ENCODE peak calls at places on chromosomes 13 and 19, in six cellular contexts. T is BJ, I is tibial artery, E is tibial nerve, L is GM12878, Q is GM06990. U is an unnamed sample.

GRCh38 chr19:50722248-50723013 is 733 bp upstream of the CLEC11A start:
- DNase-seq in T (no peak), I (no peak), E (no peak), L (no peak), Q (no peak), U (no peak)

GRCh38 chr13:87130401-87130800 is 540.8 kb upstream of the SLITRK5 start:
- DNase-seq in T (no peak), I (no peak), E (no peak), L (no peak), Q (no peak), U (no peak)

GRCh38 chr13:51957377-51958216 is 53.7 kb downstream of the ATP7B start:
- DNase-seq in T (no peak), I (no peak), E (no peak), L (peak), Q (no peak), U (no peak)

GRCh38 chr13:109783815-109784589 is 2.4 kb downstream of the IRS2 start:
- DNase-seq in T (no peak), I (no peak), E (no peak), L (no peak), Q (no peak), U (no peak)

GRCh38 chr13:99665716-99666115 is 164.4 kb downstream of the TM9SF2 start:
- DNase-seq in T (no peak), I (no peak), E (no peak), L (no peak), Q (no peak), U (no peak)

GRCh38 chr13:47426126-47426849 is 529.4 kb upstream of the HTR2A start:
- DNase-seq in T (no peak), I (peak), E (no peak), L (no peak), Q (no peak), U (no peak)

GRCh38 chr13:21079761-21080730 is 18.7 kb upstream of the LATS2 start:
- DNase-seq in T (peak), I (peak), E (peak), L (no peak), Q (no peak), U (no peak)

GRCh38 chr13:26011996-26012688 is 39.7 kb downstream of the SHISA2 start:
- DNase-seq in T (no peak), I (no peak), E (no peak), L (no peak), Q (no peak), U (no peak)

GRCh38 chr19:49952906-49953305 is 8.1 kb downstream of the SIGLEC11 start:
- DNase-seq in T (no peak), I (peak), E (no peak), L (no peak), Q (no peak), U (no peak)

GRCh38 chr13:55418095-55418494 is 1722.6 kb upstream of the PRR20A start:
- DNase-seq in T (no peak), I (no peak), E (no peak), L (no peak), Q (no peak), U (no peak)

GRCh38 chr13:24888291-24888931 is 124.4 kb downstream of the RNF17 start:
- DNase-seq in T (no peak), I (no peak), E (no peak), L (peak), Q (no peak), U (no peak)

GRCh38 chr13:36839281-36839680 is 20.3 kb downstream of the RFXAP start:
- DNase-seq in T (no peak), I (no peak), E (no peak), L (no peak), Q (no peak), U (no peak)

GRCh38 chr13:95020298-95020987 is 280.8 kb downstream of the ABCC4 start:
- DNase-seq in T (no peak), I (no peak), E (no peak), L (no peak), Q (no peak), U (no peak)

GRCh38 chr19:6047741-6048231 is 62.5 kb downstream of the RFX2 start:
- DNase-seq in T (no peak), I (peak), E (no peak), L (no peak), Q (no peak), U (no peak)

GRCh38 chr19:56301886-56302620 is 12.6 kb downstream of the ZSCAN5A start:
- DNase-seq in T (no peak), I (no peak), E (no peak), L (no peak), Q (no peak), U (no peak)

DNA sequence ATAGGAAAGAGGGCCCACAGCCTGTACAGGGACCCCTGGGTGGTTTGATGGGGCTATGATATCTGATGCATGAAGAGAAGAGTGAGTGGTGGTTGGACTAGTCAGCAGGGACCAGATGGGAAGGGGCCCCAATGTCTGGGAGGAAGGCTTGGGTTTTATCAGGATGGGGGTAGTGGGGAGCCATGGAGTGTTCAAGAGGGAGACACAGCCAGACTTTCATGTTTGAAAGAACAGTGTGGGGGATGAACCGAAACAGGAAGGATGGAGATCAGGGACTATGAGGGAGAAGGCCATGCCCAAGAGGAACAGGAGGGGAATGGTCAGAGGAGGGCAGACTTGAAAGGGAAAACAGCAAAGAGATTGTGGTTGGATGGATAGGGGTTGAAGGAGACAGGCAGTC is 63.1 kb downstream of the UNC13A start:
- DNase-seq in T (no peak), I (no peak), E (no peak), L (no peak), Q (no peak), U (no peak)
- H3K4me3 ChIP-seq in T (no peak), I (no peak), E (no peak), L (no peak), Q (no peak), U (no peak)

GRCh38 chr19:2479556-2480194 is 3.7 kb downstream of the GADD45B start:
- DNase-seq in T (no peak), I (no peak), E (no peak), L (no peak), Q (no peak), U (no peak)
- TF ChIP-seq CTCF in T (no peak), I (no peak), E (no peak), L (peak), Q (peak), U (no peak)

GRCh38 chr13:98481511-98481951 is 95.4 kb downstream of the STK24 start:
- DNase-seq in T (no peak), I (no peak), E (no peak), L (no peak), Q (no peak), U (no peak)

GRCh38 chr13:98482476-98483444 is 94.1 kb downstream of the STK24 start:
- DNase-seq in T (no peak), I (peak), E (peak), L (no peak), Q (peak), U (no peak)

GRCh38 chr13:98484289-98485219 is 92.4 kb downstream of the STK24 start:
- DNase-seq in T (peak), I (peak), E (peak), L (no peak), Q (peak), U (no peak)

GRCh38 chr13:98485561-98485960 is 91.3 kb downstream of the STK24 start:
- DNase-seq in T (no peak), I (no peak), E (no peak), L (no peak), Q (no peak), U (no peak)

DNA sequence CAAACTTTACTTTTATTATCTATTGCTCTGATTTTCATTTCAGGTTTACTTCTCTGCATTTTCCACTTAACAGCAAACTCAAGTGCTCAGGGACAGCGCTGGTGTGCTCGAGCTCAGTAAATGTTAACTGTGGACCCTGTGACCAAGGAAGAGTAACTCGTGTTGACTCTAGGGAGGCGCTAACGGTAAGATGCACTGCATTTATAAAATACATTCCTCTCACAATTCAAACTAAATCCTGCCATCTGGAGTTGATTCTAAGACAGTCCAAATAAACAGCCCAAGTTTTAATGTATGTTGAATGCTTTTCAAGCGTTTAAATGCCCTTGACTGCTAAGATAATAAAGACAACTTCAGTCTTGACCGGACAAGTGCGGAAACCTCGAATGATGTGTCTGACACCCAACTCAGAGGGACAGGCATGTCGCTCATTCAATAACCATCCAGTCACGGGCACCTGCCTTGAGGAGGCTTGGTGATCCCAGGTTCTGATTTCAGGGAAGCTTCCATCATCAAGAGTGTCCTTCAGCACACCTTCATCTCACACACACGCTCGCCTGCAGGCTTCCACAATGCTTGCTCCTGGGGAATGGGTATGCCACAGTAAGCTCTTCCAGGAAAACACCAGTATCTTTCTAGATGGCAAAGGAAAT is 93.1 kb downstream of the STK24 start:
- DNase-seq in T (no peak), I (no peak), E (no peak), L (no peak), Q (no peak), U (no peak)
- H3K4me3 ChIP-seq in T (no peak), I (peak), E (no peak), L (no peak), Q (no peak), U (no peak)

GRCh38 chr13:73107970-73108369 is 49.2 kb downstream of the KLF5 start:
- DNase-seq in T (no peak), I (no peak), E (no peak), L (no peak), Q (no peak), U (no peak)
- TF ChIP-seq CTCF in T (no peak), I (no peak), E (no peak), L (no peak), Q (no peak), U (no peak)

GRCh38 chr13:42487221-42487620 is 86.7 kb upstream of the TNFSF11 start:
- DNase-seq in T (no peak), I (no peak), E (no peak), L (no peak), Q (no peak), U (no peak)
- H3K4me3 ChIP-seq in T (no peak), I (no peak), E (no peak), L (no peak), Q (no peak), U (no peak)

GRCh38 chr19:55277494-55277893 is 2.4 kb downstream of the HSPBP1 start:
- DNase-seq in T (no peak), I (no peak), E (no peak), L (no peak), Q (no peak), U (no peak)

GRCh38 chr19:55278391-55279135 is 1.3 kb downstream of the HSPBP1 start:
- DNase-seq in T (no peak), I (no peak), E (no peak), L (no peak), Q (no peak), U (no peak)

GRCh38 chr19:55279376-55279772 is 536 bp downstream of the HSPBP1 start:
- DNase-seq in T (no peak), I (no peak), E (no peak), L (no peak), Q (no peak), U (no peak)

GRCh38 chr19:55276720-55277430 is 3.0 kb downstream of the HSPBP1 start:
- DNase-seq in T (no peak), I (no peak), E (no peak), L (no peak), Q (peak), U (no peak)

GRCh38 chr19:55279773-55280643 is at the start of gene HSPBP1:
- DNase-seq in T (peak), I (peak), E (peak), L (peak), Q (peak), U (peak)
- TF ChIP-seq CTCF in T (no peak), I (no peak), E (no peak), L (no peak), Q (no peak), U (no peak)

GRCh38 chr13:78040431-78040830 is 121.8 kb upstream of the EDNRB start:
- DNase-seq in T (no peak), I (no peak), E (no peak), L (no peak), Q (no peak), U (no peak)

GRCh38 chr13:78045916-78046315 is 127.3 kb upstream of the EDNRB start:
- DNase-seq in T (no peak), I (no peak), E (no peak), L (no peak), Q (no peak), U (no peak)

GRCh38 chr13:78047151-78047550 is 128.5 kb upstream of the EDNRB start:
- DNase-seq in T (no peak), I (no peak), E (no peak), L (no peak), Q (no peak), U (no peak)

GRCh38 chr13:78046349-78046748 is 127.7 kb upstream of the EDNRB start:
- DNase-seq in T (no peak), I (no peak), E (no peak), L (no peak), Q (no peak), U (no peak)
- H3K4me3 ChIP-seq in T (no peak), I (no peak), E (no peak), L (no peak), Q (no peak), U (no peak)